ENCODE peak calls at places on chromosome X, in seven cellular contexts. Y, K, X, V, D, M and W are unnamed samples.

GRCh38 chrX:68175569-68175968 is 257.7 kb downstream of the OPHN1 start:
- DNase-seq in K (no peak), Y (no peak), D (peak), V (no peak), M (no peak), X (peak), W (no peak)

GRCh38 chrX:23668335-23668734 is 1.0 kb downstream of the PRDX4 start:
- DNase-seq in D (no peak), Y (no peak), X (no peak), M (no peak), V (no peak), K (no peak), W (no peak)

GRCh38 chrX:45668686-45669443 is 468.2 kb upstream of the DIPK2B start:
- DNase-seq in K (no peak), M (no peak), X (peak), D (peak), V (no peak), Y (no peak), W (no peak)

GRCh38 chrX:11143931-11144678 is 33.0 kb downstream of the HCCS start:
- DNase-seq in K (peak), M (peak), X (peak), V (peak), D (peak), Y (no peak), W (no peak)

GRCh38 chrX:121389976-121390709 is 342.7 kb downstream of the GLUD2 start:
- DNase-seq in Y (no peak), V (no peak), M (no peak), D (peak), K (no peak), X (peak), W (no peak)

GRCh38 chrX:12210196-12210815 is 72.0 kb downstream of the FRMPD4 start:
- DNase-seq in K (no peak), M (peak), Y (peak), V (no peak), X (peak), D (peak), W (no peak)

GRCh38 chrX:18149454-18149853 is 71.2 kb downstream of the BEND2 start:
- DNase-seq in X (no peak), D (no peak), K (no peak), M (peak), Y (no peak), V (no peak), W (no peak)

GRCh38 chrX:85828771-85829170 is 218.6 kb downstream of the CHM start:
- DNase-seq in V (no peak), Y (no peak), D (no peak), K (no peak), X (no peak), M (no peak), W (no peak)

GRCh38 chrX:52425710-52426245 is 57.0 kb downstream of the XAGE2 start:
- DNase-seq in D (peak), K (no peak), X (peak), M (no peak), Y (no peak), V (no peak), W (no peak)

GRCh38 chrX:154353172-154353843 is 21.1 kb downstream of the FLNA start:
- DNase-seq in X (no peak), Y (no peak), V (no peak), D (no peak), M (no peak), K (no peak), W (no peak)

GRCh38 chrX:154348646-154349358 is 25.6 kb downstream of the FLNA start:
- DNase-seq in V (no peak), M (no peak), Y (peak), K (no peak), D (no peak), X (no peak), W (no peak)

GRCh38 chrX:132443736-132444135 is 45.1 kb downstream of the MBNL3 start:
- DNase-seq in Y (no peak), D (peak), K (no peak), M (no peak), V (no peak), X (no peak), W (no peak)

GRCh38 chrX:134622056-134622812 is 36.0 kb downstream of the PLAC1 start:
- DNase-seq in D (peak), V (peak), K (peak), M (peak), Y (no peak), X (peak), W (no peak)

GRCh38 chrX:25524150-25524549 is 508.4 kb upstream of the ARX start:
- DNase-seq in Y (no peak), K (no peak), V (no peak), X (peak), D (peak), M (peak), W (no peak)

GRCh38 chrX:12488220-12488619 is 303.0 kb upstream of the PRPS2 start:
- DNase-seq in V (no peak), D (no peak), K (no peak), X (no peak), M (no peak), Y (no peak), W (no peak)

GRCh38 chrX:10759400-10759799 is 139.0 kb upstream of the MID1 start:
- DNase-seq in D (no peak), Y (no peak), V (peak), X (no peak), M (no peak), K (no peak), W (no peak)

GRCh38 chrX:95903490-95903889 is 781.2 kb upstream of the DIAPH2 start:
- DNase-seq in K (peak), Y (no peak), X (no peak), V (no peak), M (no peak), D (no peak), W (no peak)

GRCh38 chrX:119236599-119237525 is 777 bp downstream of the PGRMC1 start:
- DNase-seq in D (peak), V (peak), X (peak), K (peak), M (no peak), Y (peak), W (peak)

GRCh38 chrX:79161655-79162054 is 17.2 kb downstream of the GPR174 start:
- DNase-seq in D (no peak), Y (no peak), M (no peak), X (no peak), K (no peak), V (no peak), W (no peak)

GRCh38 chrX:13013353-13014110 is 30.9 kb downstream of the FAM9C start:
- DNase-seq in K (peak), X (no peak), V (no peak), M (no peak), Y (no peak), D (peak), W (no peak)

GRCh38 chrX:46704767-46705386 is 54.0 kb downstream of the SLC9A7 start:
- DNase-seq in X (peak), M (no peak), Y (no peak), D (peak), V (no peak), K (no peak), W (no peak)

GRCh38 chrX:39841604-39842003 is 256.2 kb downstream of the BCOR start:
- DNase-seq in X (no peak), D (no peak), V (no peak), Y (no peak), K (no peak), M (no peak), W (no peak)

GRCh38 chrX:130772313-130773140 is 130.5 kb downstream of the ENOX2 start:
- DNase-seq in X (peak), M (no peak), Y (no peak), D (peak), V (no peak), K (peak), W (no peak)

GRCh38 chrX:6910218-6910617 is 237.3 kb upstream of the STS start:
- DNase-seq in Y (no peak), X (no peak), M (no peak), V (no peak), D (no peak), K (no peak), W (no peak)

GRCh38 chrX:132120913-132121312 is 6.9 kb downstream of the FRMD7 start:
- DNase-seq in X (no peak), K (no peak), M (no peak), D (no peak), V (no peak), Y (no peak), W (no peak)

GRCh38 chrX:119618439-119618838 is 12.2 kb upstream of the NKRF start:
- DNase-seq in K (no peak), Y (no peak), D (no peak), V (no peak), X (no peak), M (no peak), W (no peak)

GRCh38 chrX:12794654-12795053 is 3.4 kb downstream of the PRPS2 start:
- DNase-seq in Y (no peak), X (no peak), M (no peak), V (no peak), K (no peak), D (peak), W (no peak)

GRCh38 chrX:17674611-17675010 is 62.7 kb upstream of the SCML1 start:
- DNase-seq in M (no peak), Y (no peak), X (peak), D (peak), K (no peak), V (no peak), W (no peak)

GRCh38 chrX:107171369-107172102 is 34.7 kb downstream of the NUP62CL start:
- DNase-seq in X (no peak), K (no peak), D (no peak), V (no peak), M (no peak), Y (no peak), W (no peak)

GRCh38 chrX:74613350-74614192 is 853 bp downstream of the RLIM start:
- DNase-seq in K (peak), V (no peak), Y (no peak), D (peak), X (peak), M (peak), W (no peak)

GRCh38 chrX:119266364-119266995 is 30.4 kb downstream of the PGRMC1 start:
- DNase-seq in V (peak), M (peak), D (peak), K (peak), Y (no peak), X (peak), W (no peak)

GRCh38 chrX:131650637-131651410 is 107.0 kb downstream of the OR13H1 start:
- DNase-seq in M (no peak), X (peak), D (peak), Y (no peak), K (no peak), V (no peak), W (no peak)

GRCh38 chrX:48848847-48849246 is 13.4 kb upstream of the PCSK1N start:
- DNase-seq in M (no peak), Y (no peak), V (no peak), K (no peak), X (no peak), D (no peak), W (no peak)

GRCh38 chrX:103607385-103608304 is at the start of gene TCEAL3:
- DNase-seq in V (peak), M (peak), K (no peak), X (peak), Y (peak), D (peak), W (no peak)
- TF ChIP-seq CTCF in V (no peak), M (no peak), K (no peak), X (no peak), Y (no peak), D (no peak), W (no peak)

DNA sequence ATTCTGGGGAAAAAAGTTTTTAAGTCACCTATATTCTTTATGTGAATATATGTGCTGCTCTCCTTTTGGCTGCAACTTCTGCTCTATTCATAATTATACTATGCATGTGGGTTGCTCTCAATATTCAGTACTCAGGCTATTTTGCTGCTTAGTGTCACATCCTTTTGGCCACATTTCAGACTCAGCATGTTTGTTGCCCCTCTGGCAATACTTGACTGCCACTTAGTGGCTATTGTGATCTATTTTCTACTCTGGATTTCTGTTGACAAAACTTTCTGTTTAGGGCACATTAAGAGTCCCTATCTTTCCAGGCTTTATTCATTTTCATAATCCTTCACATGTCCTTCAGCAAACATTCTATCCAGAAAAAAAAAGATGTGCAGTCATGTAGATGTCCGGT is 15.8 kb upstream of the CT45A1 start:
- DNase-seq in M (no peak), D (no peak), K (no peak), V (no peak), X (no peak), Y (no peak), W (no peak)
- TF ChIP-seq CTCF in M (peak), D (no peak), K (no peak), V (no peak), X (no peak), Y (no peak), W (no peak)

DNA sequence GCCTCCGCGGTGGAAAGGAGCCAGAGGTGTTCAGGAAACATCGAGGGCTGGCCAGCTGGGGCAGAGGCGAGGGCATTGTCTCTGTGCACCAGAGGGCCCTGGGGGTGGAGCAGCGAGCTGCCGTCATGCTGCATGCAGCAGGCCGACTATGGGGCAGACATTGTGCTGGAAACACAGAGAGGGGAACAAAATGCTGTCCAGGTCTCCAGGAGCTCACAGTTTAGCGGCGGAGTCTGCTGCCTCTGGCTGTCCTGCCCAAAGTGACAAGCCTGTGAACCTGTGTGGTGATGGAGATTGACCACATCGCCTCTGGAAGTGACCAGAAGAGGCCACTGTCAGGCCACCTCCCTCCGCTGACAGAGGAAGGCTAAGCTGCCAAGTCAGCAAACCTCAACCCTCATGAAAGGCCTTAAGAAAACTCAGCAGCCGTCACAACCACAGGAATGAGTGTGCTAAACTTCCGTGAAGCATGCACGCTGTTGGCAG is 20.1 kb upstream of the SASH3 start:
- DNase-seq in D (peak), M (no peak), K (peak), Y (peak), X (peak), V (no peak), W (no peak)
- TF ChIP-seq CTCF in D (no peak), M (no peak), K (peak), Y (no peak), X (peak), V (no peak), W (no peak)

GRCh38 chrX:41192880-41193279 is 107.6 kb downstream of the USP9X start:
- DNase-seq in K (no peak), D (no peak), X (no peak), Y (no peak), V (no peak), M (no peak), W (no peak)
- TF ChIP-seq CTCF in K (no peak), D (no peak), X (no peak), Y (no peak), V (no peak), M (no peak), W (no peak)

GRCh38 chrX:70762285-70762684 is 146.2 kb downstream of the TEX11 start:
- DNase-seq in D (no peak), V (peak), K (no peak), X (no peak), Y (no peak), M (no peak), W (no peak)
- TF ChIP-seq CTCF in D (no peak), V (no peak), K (no peak), X (no peak), Y (no peak), M (no peak), W (no peak)

GRCh38 chrX:104921606-104922205 is 298.8 kb downstream of the TEX13A start:
- DNase-seq in M (no peak), V (no peak), K (no peak), X (no peak), Y (no peak), D (no peak), W (peak)

GRCh38 chrX:104918122-104918521 is 302.4 kb downstream of the TEX13A start:
- DNase-seq in X (no peak), K (no peak), V (no peak), Y (no peak), M (no peak), D (no peak), W (no peak)

DNA sequence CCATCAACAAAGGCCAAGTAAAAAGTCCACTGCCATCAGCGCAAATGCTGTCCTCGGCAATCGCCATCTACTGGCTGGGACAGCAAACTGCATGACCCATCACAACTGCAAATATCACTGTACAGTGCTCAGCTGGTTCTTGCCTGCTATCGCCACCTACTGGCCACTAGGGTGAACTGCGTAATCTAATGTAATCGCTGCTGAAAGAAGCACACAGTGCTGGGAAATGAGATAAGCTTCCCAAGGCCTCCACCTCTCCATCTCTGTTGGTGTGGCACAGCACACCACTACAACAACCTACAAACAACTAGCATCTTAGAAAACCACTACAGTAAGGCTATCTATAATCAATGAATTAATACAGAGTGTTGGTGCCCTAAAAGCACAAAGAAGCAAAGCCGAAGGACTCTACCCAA is 298.3 kb downstream of the TEX13A start:
- DNase-seq in V (peak), M (peak), K (peak), D (peak), Y (peak), X (peak), W (peak)
- TF ChIP-seq CTCF in V (peak), M (peak), K (peak), D (peak), Y (peak), X (peak), W (peak)

DNA sequence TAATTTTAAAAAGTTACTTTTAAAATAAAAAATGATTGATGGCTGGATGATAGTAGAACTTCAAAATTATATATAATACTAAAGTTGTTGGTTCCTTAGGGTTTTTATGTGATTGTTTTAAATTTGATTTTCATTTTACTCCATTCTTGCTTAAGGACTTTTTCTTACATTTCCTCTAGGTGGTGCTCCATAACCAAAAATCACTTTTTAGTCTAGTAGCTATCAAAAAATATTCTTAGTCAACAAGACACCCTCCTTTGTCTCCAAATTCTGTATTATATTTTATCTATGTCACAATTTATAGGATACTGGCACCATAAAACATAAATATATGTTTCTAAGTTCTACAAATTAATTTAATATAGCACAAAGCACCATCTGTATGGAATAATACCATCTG is 67.2 kb upstream of the BRWD3 start:
- DNase-seq in D (peak), X (peak), K (peak), Y (no peak), M (peak), V (no peak), W (no peak)
- TF ChIP-seq CTCF in D (peak), X (peak), K (no peak), Y (peak), M (peak), V (no peak), W (peak)

DNA sequence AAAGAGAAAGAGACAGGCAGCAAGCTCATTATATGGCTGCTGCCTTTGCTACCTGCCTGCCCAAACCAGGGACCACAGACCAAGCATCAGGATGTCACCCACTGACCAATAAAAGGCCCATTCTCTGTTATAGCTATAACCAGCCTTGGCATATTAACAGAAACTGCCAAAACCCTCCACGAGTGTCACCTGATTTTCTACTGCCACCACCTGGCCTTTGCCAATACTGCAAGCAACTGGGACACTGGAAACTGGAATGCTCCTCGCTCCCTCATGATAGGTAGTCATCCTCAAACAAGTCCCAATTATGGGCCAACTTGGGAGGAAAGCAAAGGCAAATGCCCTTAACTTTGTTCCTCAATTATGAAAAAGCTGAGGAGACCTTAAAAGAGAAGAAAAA is 76.0 kb downstream of the SPIN4 start:
- DNase-seq in K (peak), D (peak), M (peak), X (no peak), Y (no peak), V (peak), W (no peak)
- TF ChIP-seq CTCF in K (peak), D (peak), M (peak), X (peak), Y (peak), V (peak), W (peak)